ENCODE peak calls at places on chromosomes 12 and 14, in six cellular contexts. One of them, this sample, is unnamed.

GRCh38 chr14:67539116-67539515 is 6.0 kb downstream of the PLEKHH1 start:
- DNase-seq in HS-5: no peak
- DNase-seq in astrocyte of the spinal cord: no peak
- DNase-seq in activated T-helper 1 cell treated with Interleukin-2 at 50 U/mL for 16 hours: no peak
- DNase-seq in neural progenitor cell: peak; percentile 73
- DNase-seq in activated CD8-positive, alpha-beta memory T cell treated with anti-CD3 and anti-CD28 coated beads for 1 hour: no peak
- DNase-seq in this sample: no peak

GRCh38 chr14:67768219-67768618 is 48.2 kb downstream of the ZFYVE26 start:
- DNase-seq in activated CD8-positive, alpha-beta memory T cell treated with anti-CD3 and anti-CD28 coated beads for 1 hour: no peak
- DNase-seq in HS-5: no peak
- DNase-seq in activated T-helper 1 cell treated with Interleukin-2 at 50 U/mL for 16 hours: no peak
- DNase-seq in astrocyte of the spinal cord: no peak
- DNase-seq in neural progenitor cell: no peak
- DNase-seq in this sample: no peak

GRCh38 chr14:66361013-66361412 is 125.2 kb upstream of the CCDC196 start:
- DNase-seq in neural progenitor cell: no peak
- DNase-seq in activated T-helper 1 cell treated with Interleukin-2 at 50 U/mL for 16 hours: no peak
- DNase-seq in activated CD8-positive, alpha-beta memory T cell treated with anti-CD3 and anti-CD28 coated beads for 1 hour: no peak
- DNase-seq in HS-5: no peak
- DNase-seq in astrocyte of the spinal cord: no peak
- DNase-seq in this sample: no peak

GRCh38 chr14:38197761-38198345 is 9.9 kb upstream of the SSTR1 start:
- DNase-seq in neural progenitor cell: no peak
- DNase-seq in HS-5: peak; percentile 28
- DNase-seq in astrocyte of the spinal cord: no peak
- DNase-seq in activated T-helper 1 cell treated with Interleukin-2 at 50 U/mL for 16 hours: no peak
- DNase-seq in activated CD8-positive, alpha-beta memory T cell treated with anti-CD3 and anti-CD28 coated beads for 1 hour: no peak
- DNase-seq in this sample: no peak

GRCh38 chr14:38855513-38855912 is 247.5 kb downstream of the SEC23A start:
- DNase-seq in astrocyte of the spinal cord: no peak
- DNase-seq in activated CD8-positive, alpha-beta memory T cell treated with anti-CD3 and anti-CD28 coated beads for 1 hour: no peak
- DNase-seq in activated T-helper 1 cell treated with Interleukin-2 at 50 U/mL for 16 hours: no peak
- DNase-seq in HS-5: no peak
- DNase-seq in neural progenitor cell: no peak
- DNase-seq in this sample: no peak

GRCh38 chr12:51098611-51099010 is 15.2 kb upstream of the CSRNP2 start:
- DNase-seq in activated T-helper 1 cell treated with Interleukin-2 at 50 U/mL for 16 hours: no peak
- DNase-seq in neural progenitor cell: no peak
- DNase-seq in activated CD8-positive, alpha-beta memory T cell treated with anti-CD3 and anti-CD28 coated beads for 1 hour: no peak
- DNase-seq in astrocyte of the spinal cord: no peak
- DNase-seq in HS-5: no peak
- DNase-seq in this sample: no peak

GRCh38 chr14:103059556-103059955 is 2.2 kb upstream of the CDC42BPB start:
- DNase-seq in HS-5: no peak
- DNase-seq in activated CD8-positive, alpha-beta memory T cell treated with anti-CD3 and anti-CD28 coated beads for 1 hour: no peak
- DNase-seq in activated T-helper 1 cell treated with Interleukin-2 at 50 U/mL for 16 hours: no peak
- DNase-seq in astrocyte of the spinal cord: no peak
- DNase-seq in neural progenitor cell: no peak
- DNase-seq in this sample: no peak

GRCh38 chr12:12461281-12461922 is 101.3 kb downstream of the DUSP16 start:
- DNase-seq in activated CD8-positive, alpha-beta memory T cell treated with anti-CD3 and anti-CD28 coated beads for 1 hour: no peak
- DNase-seq in HS-5: no peak
- DNase-seq in activated T-helper 1 cell treated with Interleukin-2 at 50 U/mL for 16 hours: no peak
- DNase-seq in astrocyte of the spinal cord: no peak
- DNase-seq in neural progenitor cell: no peak
- DNase-seq in this sample: no peak

GRCh38 chr12:51017452-51017851 is 8.7 kb downstream of the SLC11A2 start:
- DNase-seq in astrocyte of the spinal cord: no peak
- DNase-seq in neural progenitor cell: no peak
- DNase-seq in activated T-helper 1 cell treated with Interleukin-2 at 50 U/mL for 16 hours: no peak
- DNase-seq in activated CD8-positive, alpha-beta memory T cell treated with anti-CD3 and anti-CD28 coated beads for 1 hour: no peak
- DNase-seq in HS-5: no peak
- DNase-seq in this sample: no peak

This sample was measured in HTR-8/SVneo.